ENCODE peak calls at places on chromosomes 13 and 19, in nine cellular contexts. J is dorsolateral prefrontal cortex; U is mesendoderm; N is tibial artery; O is heart right ventricle; Z is CD4-positive, alpha-beta T cell; X is cardiac muscle cell; G is mammary epithelial cell; Q is A549. Y is an unnamed sample.

GRCh38 chr13:95714142-95714832 is 37.3 kb downstream of the DNAJC3 start:
- DNase-seq in J (no peak), U (no peak), N (no peak), O (no peak), Z (no peak), X (peak), G (peak), Q (peak), Y (peak)

GRCh38 chr19:50232600-50232999 is 29.2 kb downstream of the MYH14 start:
- DNase-seq in J (no peak), U (no peak), N (no peak), O (no peak), Z (no peak), X (no peak), G (no peak), Q (no peak), Y (no peak)

GRCh38 chr13:69970521-69970920 is 137.1 kb upstream of the ATXN8OS start:
- DNase-seq in J (no peak), U (peak), N (no peak), O (no peak), Z (no peak), X (peak), G (no peak), Q (no peak), Y (peak)

GRCh38 chr13:111893607-111894443 is 173.1 kb upstream of the SOX1 start:
- DNase-seq in J (no peak), U (peak), N (peak), O (no peak), Z (no peak), X (no peak), G (no peak), Q (no peak), Y (no peak)

GRCh38 chr19:55309437-55309836 is 15.7 kb downstream of the TMEM150B start:
- DNase-seq in J (no peak), U (no peak), N (no peak), O (no peak), Z (no peak), X (no peak), G (no peak), Q (no peak), Y (no peak)

GRCh38 chr13:20570540-20570939 is 3.6 kb downstream of the IFT88 start:
- DNase-seq in J (no peak), U (no peak), N (no peak), O (no peak), Z (no peak), X (peak), G (peak), Q (no peak), Y (no peak)

GRCh38 chr13:111368091-111368490 is 47.6 kb downstream of the TEX29 start:
- DNase-seq in J (no peak), U (no peak), N (no peak), O (no peak), Z (no peak), X (no peak), G (no peak), Q (no peak), Y (no peak)

GRCh38 chr19:8361921-8362793 is 1.8 kb upstream of the ANGPTL4 start:
- DNase-seq in J (no peak), U (no peak), N (peak), O (peak), Z (no peak), X (peak), G (peak), Q (peak), Y (peak)

GRCh38 chr19:8017808-8018207 is 12.4 kb upstream of the ELAVL1 start:
- DNase-seq in J (no peak), U (no peak), N (no peak), O (no peak), Z (peak), X (no peak), G (no peak), Q (no peak), Y (no peak)

GRCh38 chr19:49150106-49150943 is 4.9 kb downstream of the HRC start:
- DNase-seq in J (peak), U (peak), N (peak), O (peak), Z (no peak), X (peak), G (peak), Q (peak), Y (peak)

GRCh38 chr19:12880551-12881171 is 588 bp downstream of the DNASE2 start:
- DNase-seq in J (no peak), U (peak), N (peak), O (no peak), Z (no peak), X (peak), G (no peak), Q (no peak), Y (no peak)

GRCh38 chr13:47146991-47147783 is 250.3 kb upstream of the HTR2A start:
- DNase-seq in J (no peak), U (no peak), N (no peak), O (no peak), Z (no peak), X (no peak), G (no peak), Q (no peak), Y (no peak)

GRCh38 chr13:76872686-76873085 is 13.5 kb downstream of the KCTD12 start:
- DNase-seq in J (no peak), U (no peak), N (no peak), O (no peak), Z (no peak), X (no peak), G (no peak), Q (no peak), Y (no peak)

GRCh38 chr13:42272115-42272756 is at the start of gene AKAP11:
- DNase-seq in J (no peak), U (peak), N (no peak), O (peak), Z (peak), X (peak), G (peak), Q (peak), Y (peak)

GRCh38 chr19:17671906-17672305 is 16.2 kb downstream of the UNC13A start:
- DNase-seq in J (no peak), U (peak), N (no peak), O (no peak), Z (no peak), X (peak), G (peak), Q (no peak), Y (peak)

GRCh38 chr19:51258165-51258564 is 7.3 kb downstream of the SIGLECL1 start:
- DNase-seq in J (no peak), U (no peak), N (no peak), O (no peak), Z (no peak), X (no peak), G (no peak), Q (no peak), Y (no peak)

GRCh38 chr13:46403851-46404731 is 17.0 kb upstream of the RUBCNL start:
- DNase-seq in J (no peak), U (peak), N (no peak), O (no peak), Z (no peak), X (no peak), G (no peak), Q (no peak), Y (no peak)

GRCh38 chr13:28533049-28533436 is 38.1 kb upstream of the FLT1 start:
- DNase-seq in J (no peak), U (peak), N (no peak), O (peak), Z (no peak), X (peak), G (no peak), Q (no peak), Y (no peak)

GRCh38 chr13:21872795-21873194 is 201.9 kb downstream of the FGF9 start:
- DNase-seq in J (no peak), U (no peak), N (no peak), O (no peak), Z (no peak), X (no peak), G (peak), Q (no peak), Y (peak)

GRCh38 chr13:39684531-39685137 is 29.2 kb downstream of the COG6 start:
- DNase-seq in J (no peak), U (peak), N (no peak), O (no peak), Z (no peak), X (peak), G (peak), Q (peak), Y (peak)

GRCh38 chr13:98910501-98910951 is 67.3 kb downstream of the DOCK9 start:
- DNase-seq in J (no peak), U (peak), N (no peak), O (peak), Z (no peak), X (peak), G (peak), Q (peak), Y (peak)

GRCh38 chr19:30148039-30148438 is 206.0 kb downstream of the URI1 start:
- DNase-seq in J (no peak), U (no peak), N (no peak), O (no peak), Z (no peak), X (no peak), G (no peak), Q (peak), Y (peak)

GRCh38 chr13:101150998-101151397 is 265.3 kb downstream of the NALCN start:
- DNase-seq in J (no peak), U (peak), N (no peak), O (no peak), Z (no peak), X (peak), G (no peak), Q (no peak), Y (no peak)

GRCh38 chr13:43786766-43787517 is at the start of gene ENOX1:
- DNase-seq in J (peak), U (peak), N (peak), O (peak), Z (no peak), X (peak), G (peak), Q (peak), Y (peak)

GRCh38 chr13:26344980-26345379 is 91.1 kb downstream of the CDK8 start:
- DNase-seq in J (no peak), U (no peak), N (no peak), O (no peak), Z (no peak), X (no peak), G (no peak), Q (no peak), Y (no peak)

DNA sequence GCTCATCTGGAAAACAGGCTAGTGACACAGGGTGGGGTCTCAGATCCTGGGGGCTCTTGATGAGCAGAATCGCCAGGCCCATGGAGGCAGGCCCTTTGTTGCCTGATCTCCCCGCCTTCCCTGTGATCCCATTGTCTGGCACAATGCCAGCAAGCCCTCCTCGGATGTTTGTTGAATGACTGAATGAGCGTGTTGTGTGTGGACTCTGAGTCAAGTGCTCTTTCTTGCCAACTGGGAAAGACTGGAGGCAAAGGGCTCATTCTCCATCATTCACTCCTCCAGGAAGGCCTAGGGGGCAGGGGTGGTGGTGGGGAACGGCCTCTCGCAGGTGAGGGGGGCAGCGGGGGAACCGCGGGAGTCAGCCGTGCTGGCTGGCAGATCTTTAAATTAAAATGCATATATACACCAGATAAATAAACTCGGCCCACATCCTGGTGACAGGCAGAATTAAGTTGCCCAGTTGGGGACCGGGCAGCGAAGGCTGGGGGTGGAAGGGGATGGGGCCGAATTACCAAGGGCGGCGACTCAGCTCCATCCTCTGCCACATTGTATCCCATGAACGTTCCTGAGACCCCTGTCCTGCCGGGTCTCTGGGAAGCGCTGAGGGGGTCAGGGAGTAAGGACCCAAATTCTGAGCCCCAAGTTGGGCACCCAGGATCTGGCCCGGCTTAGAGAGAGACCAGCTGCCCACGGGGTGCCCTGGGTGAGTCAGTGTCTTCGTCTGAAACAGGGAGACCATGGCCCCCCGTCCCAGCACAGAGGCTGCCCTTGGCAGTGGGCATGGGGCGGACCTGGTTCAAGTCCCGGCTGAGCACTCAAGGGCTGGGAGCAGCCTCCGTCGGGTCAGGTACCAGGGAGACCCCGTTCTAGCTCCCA is 24.5 kb downstream of the EFNA2 start:
- DNase-seq in J (no peak), U (no peak), N (no peak), O (no peak), Z (no peak), X (no peak), G (no peak), Q (no peak), Y (no peak)
- H3K27ac ChIP-seq in J (no peak), U (no peak), N (no peak), O (no peak), Z (no peak), X (no peak), G (no peak), Q (no peak), Y (no peak)

DNA sequence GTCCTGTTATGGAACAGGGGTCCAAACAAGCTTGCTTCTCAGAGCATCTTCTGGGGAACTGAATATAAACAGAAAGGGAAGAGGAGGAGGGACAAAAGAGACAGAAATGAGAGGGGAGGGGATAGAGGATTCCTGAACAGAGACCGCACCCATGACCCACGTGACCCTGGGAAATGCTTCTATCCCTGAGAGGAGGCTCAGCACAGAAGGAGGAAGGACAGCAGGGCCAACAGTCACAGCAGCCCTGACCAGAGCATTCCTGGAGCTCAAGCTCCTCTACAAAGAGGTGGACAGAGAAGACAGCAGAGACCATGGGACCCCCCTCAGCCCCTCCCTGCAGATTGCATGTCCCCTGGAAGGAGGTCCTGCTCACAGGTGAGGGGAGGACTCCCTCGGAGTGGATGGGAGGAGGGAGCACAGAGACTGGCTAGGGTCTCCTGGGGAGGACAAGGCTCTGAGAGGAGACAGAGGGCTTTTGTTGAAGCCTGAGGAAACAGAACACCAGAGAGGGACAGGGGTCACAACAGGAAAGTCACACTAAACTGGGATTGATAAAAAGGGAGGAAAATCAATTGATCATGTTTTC is at the start of gene CEACAM6:
- DNase-seq in J (no peak), U (peak), N (no peak), O (no peak), Z (no peak), X (no peak), G (no peak), Q (peak), Y (no peak)
- H3K27ac ChIP-seq in J (no peak), U (no peak), N (no peak), O (no peak), Z (no peak), X (no peak), G (no peak), Q (no peak), Y (no peak)

DNA sequence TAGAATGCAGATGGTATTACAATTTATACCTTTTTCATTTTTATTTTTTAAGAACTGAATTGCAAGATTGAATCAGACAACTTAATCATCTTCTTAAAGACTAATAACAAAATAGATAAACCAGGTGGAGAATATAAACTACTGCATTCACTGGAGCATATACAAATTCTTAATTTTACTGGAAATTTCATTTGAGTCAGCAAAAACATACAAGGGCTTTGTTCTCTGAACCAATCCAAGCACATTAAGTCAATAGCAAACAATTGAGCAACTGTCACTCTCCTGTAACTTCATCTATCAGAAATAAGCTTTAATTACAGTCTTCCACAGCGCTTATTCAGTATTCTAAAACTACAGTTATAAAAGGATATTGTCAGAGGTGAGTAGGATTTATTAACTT is 167.4 kb upstream of the OBI1 start:
- DNase-seq in J (no peak), U (no peak), N (no peak), O (no peak), Z (no peak), X (no peak), G (no peak), Q (no peak), Y (no peak)
- H3K27ac ChIP-seq in J (no peak), U (no peak), N (no peak), O (no peak), Z (no peak), X (no peak), G (no peak), Q (no peak), Y (no peak)

DNA sequence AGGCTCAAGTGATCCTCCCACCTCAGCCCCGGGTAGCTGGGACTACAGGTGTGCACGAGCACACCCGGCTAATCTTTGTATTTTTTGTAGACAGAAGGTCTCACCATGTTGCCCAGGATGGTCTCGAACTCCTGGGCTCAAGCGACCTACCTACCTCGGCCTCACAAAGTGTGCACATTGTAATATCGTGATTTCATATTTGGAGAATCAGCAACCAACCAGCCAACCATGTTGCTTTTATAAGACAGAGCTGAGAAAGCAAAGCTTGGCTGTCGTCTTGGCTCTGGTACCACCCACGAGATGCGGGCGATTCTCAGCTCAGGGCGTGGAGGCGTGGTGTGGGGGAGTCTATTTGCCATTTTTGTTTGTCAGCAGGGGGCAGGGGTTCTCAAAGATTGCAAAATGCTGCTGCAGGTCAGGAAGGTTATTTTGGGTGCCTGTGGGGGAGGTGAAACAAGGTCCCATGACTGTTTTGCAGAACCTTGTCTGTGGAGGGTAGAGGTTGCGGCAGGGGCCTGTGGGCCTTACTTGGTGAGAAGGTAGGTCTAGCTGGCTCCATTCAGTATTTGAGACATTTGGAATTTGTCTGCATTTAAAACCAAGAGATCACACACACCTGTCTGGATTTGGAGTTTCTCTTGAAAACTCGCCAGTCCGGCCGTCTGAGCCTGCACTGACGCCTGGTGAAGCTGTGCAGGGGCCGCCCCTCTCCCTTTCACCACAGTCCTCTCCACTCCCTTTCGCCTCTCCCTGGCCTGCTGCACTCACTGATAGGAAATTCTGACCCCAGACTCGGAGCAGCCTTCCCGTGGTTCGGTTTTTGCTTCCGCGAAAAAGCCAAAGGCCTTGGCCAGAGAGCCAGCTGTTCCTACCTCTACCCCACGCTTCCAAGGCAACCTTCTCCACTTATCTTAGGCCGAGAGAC is 15.4 kb downstream of the TNFAIP8L1 start:
- DNase-seq in J (no peak), U (no peak), N (no peak), O (no peak), Z (no peak), X (no peak), G (no peak), Q (no peak), Y (no peak)
- H3K27ac ChIP-seq in J (peak), U (no peak), N (no peak), O (peak), Z (no peak), X (peak), G (no peak), Q (no peak), Y (peak)

Y was measured in RWPE1.